ENCODE peak calls at places on chromosome 7, in six cellular contexts. One of them, this sample, is unnamed.
A peak's percentile ranks its signal among the peaks of the same experiment; 100 is the strongest.

GRCh38 chr7:133102276-133103060 is 20.6 kb upstream of the CHCHD3 start:
- DNase-seq in dorsolateral prefrontal cortex: no peak
- DNase-seq in choroid plexus epithelial cell: no peak
- DNase-seq in HFFc6: no peak
- DNase-seq in adrenal gland: no peak
- DNase-seq in MCF 10A: no peak
- DNase-seq in this sample: no peak

GRCh38 chr7:106504620-106505019 is 156.3 kb downstream of the CCDC71L start:
- DNase-seq in HFFc6: no peak
- DNase-seq in MCF 10A: no peak
- DNase-seq in adrenal gland: no peak
- DNase-seq in dorsolateral prefrontal cortex: no peak
- DNase-seq in choroid plexus epithelial cell: peak; percentile 68
- DNase-seq in this sample: no peak

GRCh38 chr7:32958046-32959025 is 1.1 kb downstream of the FKBP9 start:
- DNase-seq in dorsolateral prefrontal cortex: no peak
- DNase-seq in choroid plexus epithelial cell: peak; percentile 60
- DNase-seq in adrenal gland: peak; percentile 57
- DNase-seq in MCF 10A: peak; percentile 58
- DNase-seq in HFFc6: peak; percentile 44
- DNase-seq in this sample: no peak

GRCh38 chr7:116805100-116805544 is 57.3 kb upstream of the CAPZA2 start:
- DNase-seq in MCF 10A: no peak
- DNase-seq in HFFc6: peak; percentile 39
- DNase-seq in choroid plexus epithelial cell: peak; percentile 59
- DNase-seq in dorsolateral prefrontal cortex: no peak
- DNase-seq in adrenal gland: no peak
- DNase-seq in this sample: no peak

GRCh38 chr7:121529003-121529402 is 132.9 kb upstream of the FAM3C start:
- DNase-seq in MCF 10A: peak; percentile 18
- DNase-seq in adrenal gland: no peak
- DNase-seq in dorsolateral prefrontal cortex: no peak
- DNase-seq in HFFc6: no peak
- DNase-seq in choroid plexus epithelial cell: peak; percentile 62
- DNase-seq in this sample: no peak

GRCh38 chr7:77199008-77199966 is at the start of gene FGL2:
- DNase-seq in MCF 10A: no peak
- DNase-seq in dorsolateral prefrontal cortex: peak; percentile 63
- DNase-seq in HFFc6: peak; percentile 1
- DNase-seq in choroid plexus epithelial cell: peak; percentile 73
- DNase-seq in adrenal gland: peak; percentile 46
- DNase-seq in this sample: no peak

GRCh38 chr7:27167170-27167505 is 1.8 kb upstream of the HOXA9 start:
- DNase-seq in HFFc6: peak; percentile 66
- DNase-seq in dorsolateral prefrontal cortex: no peak
- DNase-seq in choroid plexus epithelial cell: no peak
- DNase-seq in MCF 10A: no peak
- DNase-seq in adrenal gland: no peak
- DNase-seq in this sample: no peak

GRCh38 chr7:130426541-130426940 is 14.3 kb downstream of the CEP41 start:
- DNase-seq in HFFc6: no peak
- DNase-seq in dorsolateral prefrontal cortex: no peak
- DNase-seq in adrenal gland: no peak
- DNase-seq in MCF 10A: no peak
- DNase-seq in choroid plexus epithelial cell: no peak
- DNase-seq in this sample: no peak

GRCh38 chr7:149228831-149229471 is 10.5 kb upstream of the ZNF212 start:
- DNase-seq in choroid plexus epithelial cell: peak; percentile 7
- DNase-seq in HFFc6: no peak
- DNase-seq in MCF 10A: peak; percentile 14
- DNase-seq in adrenal gland: no peak
- DNase-seq in dorsolateral prefrontal cortex: no peak
- DNase-seq in this sample: no peak

DNA sequence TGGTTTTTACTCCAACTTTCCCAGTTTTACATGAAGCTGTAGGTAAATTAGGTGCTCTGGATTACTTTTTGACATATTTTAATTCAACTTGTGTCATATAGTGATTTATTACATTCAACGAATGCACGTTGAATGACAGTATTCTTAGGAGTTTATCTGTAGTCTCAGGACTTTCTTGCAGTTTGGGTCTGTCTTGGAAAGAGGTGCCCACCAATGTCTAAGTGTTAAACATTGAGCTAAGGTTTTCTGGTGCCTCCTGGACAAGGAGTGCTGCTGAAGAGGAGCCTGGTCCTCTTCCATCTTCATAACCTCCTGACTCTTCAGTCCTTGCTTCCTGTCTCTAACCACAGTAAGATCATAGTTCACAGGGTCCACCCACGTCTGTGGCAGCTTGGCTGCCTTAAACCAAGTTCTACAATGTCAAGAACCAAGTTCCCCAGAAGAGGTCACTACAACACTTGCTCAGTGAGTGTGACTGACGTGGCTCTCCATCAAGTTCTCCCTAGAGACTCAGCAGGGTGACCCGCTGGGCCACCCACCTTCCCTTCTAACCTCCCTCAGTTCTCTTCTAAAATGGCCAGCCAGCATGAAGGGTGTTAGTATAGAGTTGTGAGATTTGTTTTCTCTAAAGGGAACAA is 6.1 kb downstream of the NPY start:
- DNase-seq in MCF 10A: peak; percentile 74
- DNase-seq in dorsolateral prefrontal cortex: no peak
- DNase-seq in choroid plexus epithelial cell: peak; percentile 54
- DNase-seq in HFFc6: peak; percentile 15
- DNase-seq in adrenal gland: no peak
- DNase-seq in this sample: no peak
- TF ChIP-seq CTCF in MCF 10A: peak; percentile 64
- TF ChIP-seq CTCF in dorsolateral prefrontal cortex: peak; percentile 25
- TF ChIP-seq CTCF in choroid plexus epithelial cell: peak; percentile 43
- TF ChIP-seq CTCF in HFFc6: peak; percentile 40
- TF ChIP-seq CTCF in adrenal gland: peak; percentile 38
- TF ChIP-seq CTCF in this sample: no peak

GRCh38 chr7:96669812-96670211 is 39.8 kb downstream of the SEM1 start:
- DNase-seq in adrenal gland: no peak
- DNase-seq in HFFc6: no peak
- DNase-seq in MCF 10A: peak; percentile 9
- DNase-seq in choroid plexus epithelial cell: no peak
- DNase-seq in dorsolateral prefrontal cortex: no peak
- DNase-seq in this sample: no peak
- TF ChIP-seq CTCF in adrenal gland: no peak
- TF ChIP-seq CTCF in HFFc6: no peak
- TF ChIP-seq CTCF in MCF 10A: no peak
- TF ChIP-seq CTCF in choroid plexus epithelial cell: no peak
- TF ChIP-seq CTCF in dorsolateral prefrontal cortex: no peak
- TF ChIP-seq CTCF in this sample: no peak

GRCh38 chr7:81770823-81771222 is 976 bp upstream of the HGF start:
- DNase-seq in adrenal gland: no peak
- DNase-seq in HFFc6: no peak
- DNase-seq in dorsolateral prefrontal cortex: no peak
- DNase-seq in choroid plexus epithelial cell: no peak
- DNase-seq in MCF 10A: no peak
- DNase-seq in this sample: no peak

GRCh38 chr7:81767883-81768282 is 2.0 kb downstream of the HGF start:
- DNase-seq in MCF 10A: no peak
- DNase-seq in adrenal gland: no peak
- DNase-seq in dorsolateral prefrontal cortex: no peak
- DNase-seq in choroid plexus epithelial cell: no peak
- DNase-seq in HFFc6: no peak
- DNase-seq in this sample: no peak

GRCh38 chr7:81774496-81774895 is 4.6 kb upstream of the HGF start:
- DNase-seq in HFFc6: no peak
- DNase-seq in choroid plexus epithelial cell: no peak
- DNase-seq in dorsolateral prefrontal cortex: no peak
- DNase-seq in adrenal gland: no peak
- DNase-seq in MCF 10A: no peak
- DNase-seq in this sample: no peak

GRCh38 chr7:81768951-81769778 is 682 bp downstream of the HGF start:
- DNase-seq in adrenal gland: no peak
- DNase-seq in choroid plexus epithelial cell: no peak
- DNase-seq in dorsolateral prefrontal cortex: no peak
- DNase-seq in MCF 10A: no peak
- DNase-seq in HFFc6: no peak
- DNase-seq in this sample: no peak

DNA sequence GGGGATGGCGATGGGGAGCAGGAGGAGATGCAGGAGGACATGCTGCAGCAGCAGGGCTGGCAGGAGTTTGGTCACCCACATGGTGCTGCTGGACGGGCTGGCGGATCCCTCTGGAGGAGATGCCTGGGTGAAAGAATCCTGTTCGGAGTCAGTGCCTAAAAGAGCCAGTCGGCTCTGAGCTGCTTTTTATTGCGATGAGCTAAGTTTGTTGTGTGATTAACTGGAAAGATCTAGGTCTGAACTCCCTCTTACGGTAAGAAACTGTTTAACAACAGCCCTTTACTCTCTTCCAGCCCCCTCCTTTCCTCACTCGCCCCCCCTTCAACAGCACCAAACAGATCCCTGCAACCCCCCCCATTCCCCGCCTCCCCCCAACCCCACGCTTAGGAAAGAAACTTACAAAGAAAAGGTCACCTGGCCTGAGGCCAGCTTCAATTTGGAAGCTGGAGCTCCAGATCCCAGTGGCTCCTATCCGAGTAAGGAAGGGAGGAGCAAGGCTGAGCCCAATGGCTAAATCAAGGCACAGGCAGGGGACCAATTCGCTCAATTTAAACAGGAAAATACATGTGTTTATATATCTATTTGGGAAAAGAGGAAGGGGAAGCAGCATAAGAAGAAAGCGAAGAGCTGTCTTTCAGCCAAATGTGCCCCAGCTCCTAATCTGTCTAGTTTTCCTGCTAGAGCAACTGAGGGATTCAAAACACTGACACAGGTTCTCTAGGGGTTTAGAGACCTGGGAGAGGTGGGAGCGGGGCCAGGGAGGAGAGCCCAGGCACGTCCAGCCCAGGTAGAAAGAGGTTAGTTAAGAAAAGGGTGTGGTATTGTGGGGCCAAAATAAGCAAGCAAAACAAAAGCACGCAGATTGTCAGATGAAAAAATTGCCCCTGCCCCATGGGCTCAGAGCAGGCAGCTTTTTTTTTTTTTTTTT is at the start of gene HGF:
- DNase-seq in dorsolateral prefrontal cortex: peak; percentile 67
- DNase-seq in HFFc6: peak; percentile 64
- DNase-seq in choroid plexus epithelial cell: peak; percentile 76
- DNase-seq in adrenal gland: peak; percentile 42
- DNase-seq in MCF 10A: no peak
- DNase-seq in this sample: peak; percentile 41
- TF ChIP-seq CTCF in dorsolateral prefrontal cortex: no peak
- TF ChIP-seq CTCF in HFFc6: peak; percentile 42
- TF ChIP-seq CTCF in choroid plexus epithelial cell: peak; percentile 48
- TF ChIP-seq CTCF in adrenal gland: no peak
- TF ChIP-seq CTCF in MCF 10A: no peak
- TF ChIP-seq CTCF in this sample: no peak

GRCh38 chr7:137668404-137668803 is 178.4 kb downstream of the DGKI start:
- DNase-seq in MCF 10A: no peak
- DNase-seq in HFFc6: no peak
- DNase-seq in choroid plexus epithelial cell: no peak
- DNase-seq in adrenal gland: no peak
- DNase-seq in dorsolateral prefrontal cortex: no peak
- DNase-seq in this sample: no peak
- TF ChIP-seq CTCF in MCF 10A: no peak
- TF ChIP-seq CTCF in HFFc6: no peak
- TF ChIP-seq CTCF in choroid plexus epithelial cell: no peak
- TF ChIP-seq CTCF in adrenal gland: no peak
- TF ChIP-seq CTCF in dorsolateral prefrontal cortex: no peak
- TF ChIP-seq CTCF in this sample: no peak

GRCh38 chr7:100791881-100792666 is 35.2 kb downstream of the EPHB4 start:
- DNase-seq in choroid plexus epithelial cell: no peak
- DNase-seq in MCF 10A: no peak
- DNase-seq in adrenal gland: no peak
- DNase-seq in dorsolateral prefrontal cortex: no peak
- DNase-seq in HFFc6: no peak
- DNase-seq in this sample: no peak
- TF ChIP-seq CTCF in choroid plexus epithelial cell: no peak
- TF ChIP-seq CTCF in MCF 10A: no peak
- TF ChIP-seq CTCF in adrenal gland: no peak
- TF ChIP-seq CTCF in dorsolateral prefrontal cortex: no peak
- TF ChIP-seq CTCF in HFFc6: no peak
- TF ChIP-seq CTCF in this sample: no peak

GRCh38 chr7:158525648-158526484 is 61.8 kb downstream of the PTPRN2 start:
- DNase-seq in adrenal gland: no peak
- DNase-seq in dorsolateral prefrontal cortex: no peak
- DNase-seq in MCF 10A: no peak
- DNase-seq in HFFc6: no peak
- DNase-seq in choroid plexus epithelial cell: no peak
- DNase-seq in this sample: no peak
- TF ChIP-seq CTCF in adrenal gland: no peak
- TF ChIP-seq CTCF in dorsolateral prefrontal cortex: no peak
- TF ChIP-seq CTCF in MCF 10A: no peak
- TF ChIP-seq CTCF in HFFc6: no peak
- TF ChIP-seq CTCF in choroid plexus epithelial cell: no peak
- TF ChIP-seq CTCF in this sample: no peak

DNA sequence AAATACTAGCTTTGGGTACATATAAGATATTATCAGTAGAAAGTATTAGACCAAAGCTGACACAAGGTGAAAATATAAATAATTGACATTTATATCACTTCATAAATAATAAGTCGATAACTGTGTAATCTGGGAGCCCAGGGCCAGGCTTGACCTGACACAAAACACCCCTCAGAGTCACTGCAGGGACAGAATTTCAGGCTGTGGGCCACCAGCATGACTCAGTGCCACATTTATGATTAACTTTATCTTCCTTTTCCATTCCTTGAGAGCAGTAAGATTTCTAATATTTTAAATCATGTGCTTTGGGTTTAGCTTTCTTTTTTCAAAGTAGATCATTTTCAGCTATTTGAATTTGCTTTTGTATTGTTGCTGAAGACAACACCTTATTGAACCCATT is 102.9 kb upstream of the NFE2L3 start:
- DNase-seq in dorsolateral prefrontal cortex: no peak
- DNase-seq in adrenal gland: no peak
- DNase-seq in MCF 10A: no peak
- DNase-seq in choroid plexus epithelial cell: no peak
- DNase-seq in HFFc6: no peak
- DNase-seq in this sample: no peak
- TF ChIP-seq CTCF in dorsolateral prefrontal cortex: no peak
- TF ChIP-seq CTCF in adrenal gland: no peak
- TF ChIP-seq CTCF in MCF 10A: no peak
- TF ChIP-seq CTCF in choroid plexus epithelial cell: no peak
- TF ChIP-seq CTCF in HFFc6: no peak
- TF ChIP-seq CTCF in this sample: no peak

GRCh38 chr7:151310578-151310977 is 31.0 kb upstream of the NUB1 start:
- DNase-seq in dorsolateral prefrontal cortex: no peak
- DNase-seq in choroid plexus epithelial cell: peak; percentile 53
- DNase-seq in adrenal gland: no peak
- DNase-seq in HFFc6: no peak
- DNase-seq in MCF 10A: peak; percentile 10
- DNase-seq in this sample: no peak
- TF ChIP-seq CTCF in dorsolateral prefrontal cortex: no peak
- TF ChIP-seq CTCF in choroid plexus epithelial cell: peak; percentile 62
- TF ChIP-seq CTCF in adrenal gland: peak; percentile 34
- TF ChIP-seq CTCF in HFFc6: peak; percentile 78
- TF ChIP-seq CTCF in MCF 10A: peak; percentile 23
- TF ChIP-seq CTCF in this sample: peak; percentile 37

DNA sequence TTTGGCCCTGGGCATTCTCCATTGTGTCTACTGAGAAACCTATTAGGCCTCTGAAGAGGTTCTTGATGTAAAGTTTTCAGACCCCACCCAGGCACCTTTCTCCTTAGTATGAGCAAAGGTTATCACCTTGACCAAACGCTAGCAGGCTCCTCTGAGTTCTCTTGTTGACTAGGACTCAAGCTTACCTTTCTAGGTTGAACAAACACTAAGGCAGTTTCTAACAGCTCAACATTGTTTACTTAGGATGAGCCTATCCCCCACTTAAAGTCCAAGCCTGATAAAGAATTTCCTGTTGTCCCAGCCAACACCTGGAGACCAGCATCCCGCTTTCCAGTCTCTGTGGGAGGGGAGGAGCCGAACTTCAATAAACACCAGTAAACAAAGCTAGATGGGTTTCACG is 26.3 kb upstream of the ITGB8 start:
- DNase-seq in MCF 10A: no peak
- DNase-seq in HFFc6: no peak
- DNase-seq in choroid plexus epithelial cell: no peak
- DNase-seq in adrenal gland: no peak
- DNase-seq in dorsolateral prefrontal cortex: no peak
- DNase-seq in this sample: no peak
- TF ChIP-seq CTCF in MCF 10A: no peak
- TF ChIP-seq CTCF in HFFc6: no peak
- TF ChIP-seq CTCF in choroid plexus epithelial cell: no peak
- TF ChIP-seq CTCF in adrenal gland: no peak
- TF ChIP-seq CTCF in dorsolateral prefrontal cortex: no peak
- TF ChIP-seq CTCF in this sample: no peak

This sample was measured in mesothelial cell of epicardium.